ENCODE peak calls at places on chromosomes 2 and 18, in six cellular contexts. Y is H7; B is stimulated activated CD4-positive, alpha-beta T cell treated with anti-CD3 and anti-CD28 coated beads, Interleukin-4, amount 100 ng/mL, for 48 hours; T is IMR-90; L is T-cell; N is fibroblast of the aortic adventitia. M is an unnamed sample.

GRCh38 chr2:144914622-144915230 is 394.8 kb upstream of the ZEB2 start:
- DNase-seq in Y (no peak), T (peak; percentile 11), B (no peak), N (no peak), L (no peak), M (peak; percentile 5)

GRCh38 chr2:71531522-71532047 is 78.2 kb downstream of the DYSF start:
- DNase-seq in L (no peak), B (no peak), Y (no peak), T (peak; percentile 25), N (peak; percentile 22), M (peak; percentile 70)

GRCh38 chr2:56318147-56318546 is 134.4 kb downstream of the CCDC85A start:
- DNase-seq in N (no peak), L (no peak), B (no peak), T (no peak), Y (no peak), M (no peak)

GRCh38 chr2:204862809-204863208 is 317.5 kb downstream of the PARD3B start:
- DNase-seq in L (no peak), B (no peak), T (no peak), N (no peak), Y (no peak), M (no peak)

GRCh38 chr18:9647496-9648323 is 33.4 kb upstream of the PPP4R1 start:
- DNase-seq in L (no peak), B (no peak), T (no peak), Y (no peak), N (peak; percentile 8), M (no peak)

GRCh38 chr18:12711446-12711845 is 8.6 kb downstream of the PSMG2 start:
- DNase-seq in Y (no peak), L (no peak), B (no peak), T (no peak), N (no peak), M (no peak)

GRCh38 chr2:219184116-219184515 is 6.0 kb downstream of the RETREG2 start:
- DNase-seq in L (no peak), N (no peak), T (no peak), B (no peak), Y (no peak), M (no peak)

GRCh38 chr2:128323501-128323931 is 4.8 kb upstream of the HS6ST1 start:
- DNase-seq in N (no peak), Y (peak; percentile 55), L (no peak), B (no peak), T (no peak), M (no peak)

GRCh38 chr2:147385600-147385999 is 459.2 kb upstream of the ACVR2A start:
- DNase-seq in L (no peak), B (no peak), N (no peak), Y (no peak), T (no peak), M (no peak)

GRCh38 chr2:237596518-237596855 is 6.0 kb upstream of the RAB17 start:
- DNase-seq in N (no peak), T (no peak), L (no peak), Y (no peak), B (no peak), M (no peak)

GRCh38 chr2:40431600-40431955 is 20.3 kb downstream of the SLC8A1 start:
- DNase-seq in L (no peak), N (peak; percentile 85), Y (no peak), T (peak; percentile 88), B (no peak), M (peak; percentile 90)

GRCh38 chr2:43879261-43879660 is 40.5 kb downstream of the ABCG8 start:
- DNase-seq in Y (no peak), B (no peak), N (peak; percentile 13), T (no peak), L (no peak), M (no peak)

GRCh38 chr2:182883451-182883850 is 17.0 kb upstream of the FRZB start:
- DNase-seq in L (no peak), N (no peak), Y (no peak), B (no peak), T (peak; percentile 19), M (peak; percentile 70)

GRCh38 chr2:223101340-223102039 is 49.5 kb downstream of the KCNE4 start:
- DNase-seq in B (no peak), T (peak; percentile 55), N (peak; percentile 60), Y (peak; percentile 67), L (no peak), M (peak; percentile 57)

GRCh38 chr2:24855703-24856102 is 62.5 kb downstream of the CENPO start:
- DNase-seq in L (no peak), N (peak; percentile 77), Y (no peak), B (no peak), T (peak; percentile 57), M (no peak)

GRCh38 chr2:232331071-232331470 is 47.5 kb upstream of the ALPP start:
- DNase-seq in B (no peak), L (no peak), Y (no peak), N (no peak), T (no peak), M (no peak)

GRCh38 chr18:13382990-13383821 is 164.6 kb downstream of the LDLRAD4 start:
- DNase-seq in Y (no peak), T (no peak), N (no peak), B (peak; percentile 20), L (no peak), M (no peak)

GRCh38 chr2:144237845-144238637 is 281.9 kb downstream of the ZEB2 start:
- DNase-seq in L (no peak), Y (no peak), B (no peak), N (no peak), T (no peak), M (no peak)

GRCh38 chr2:128438586-128438985 is 119.9 kb upstream of the HS6ST1 start:
- DNase-seq in L (no peak), B (no peak), N (no peak), T (no peak), Y (peak; percentile 43), M (no peak)

GRCh38 chr18:75211721-75212625 is 1.4 kb downstream of the TSHZ1 start:
- DNase-seq in T (peak; percentile 19), L (no peak), B (peak; percentile 14), N (peak; percentile 33), Y (peak; percentile 84), M (peak; percentile 20)

GRCh38 chr2:231364961-231365810 is 30.3 kb upstream of the B3GNT7 start:
- DNase-seq in L (no peak), N (peak; percentile 63), B (no peak), T (peak; percentile 89), Y (peak; percentile 53), M (peak; percentile 27)

GRCh38 chr2:73003027-73003426 is 68.5 kb downstream of the SFXN5 start:
- DNase-seq in T (no peak), N (no peak), L (no peak), Y (no peak), B (no peak), M (no peak)

GRCh38 chr2:11677146-11678055 is 7.4 kb upstream of the NTSR2 start:
- DNase-seq in Y (peak; percentile 86), L (no peak), T (no peak), B (no peak), N (no peak), M (no peak)

GRCh38 chr18:8960740-8961657 is 141.5 kb upstream of the NDUFV2 start:
- DNase-seq in B (no peak), Y (no peak), N (peak; percentile 77), L (no peak), T (peak; percentile 86), M (peak; percentile 80)

GRCh38 chr2:166494140-166494544 is at the start of gene SCN7A:
- DNase-seq in B (no peak), L (no peak), N (peak; percentile 5), Y (peak; percentile 26), T (peak; percentile 81), M (peak; percentile 37)

GRCh38 chr2:173874899-173875247 is 90.3 kb downstream of the SP3 start:
- DNase-seq in Y (no peak), B (no peak), L (no peak), N (no peak), T (no peak), M (no peak)

GRCh38 chr2:73414651-73415050 is 29.0 kb downstream of the ALMS1 start:
- DNase-seq in Y (no peak), L (no peak), N (peak; percentile 70), B (no peak), T (peak; percentile 57), M (peak; percentile 6)

GRCh38 chr2:96927420-96928171 is 57.7 kb upstream of the SEMA4C start:
- DNase-seq in Y (peak; percentile 62), T (no peak), B (no peak), L (no peak), N (no peak), M (no peak)

GRCh38 chr18:74381621-74382350 is 66.1 kb downstream of the C18orf63 start:
- DNase-seq in L (no peak), Y (no peak), B (no peak), N (no peak), T (no peak), M (no peak)

GRCh38 chr2:9725106-9725505 is 94.3 kb upstream of the YWHAQ start:
- DNase-seq in T (no peak), Y (no peak), L (no peak), B (no peak), N (no peak), M (no peak)

GRCh38 chr2:43135583-43135982 is 90.8 kb downstream of the ZFP36L2 start:
- DNase-seq in L (no peak), Y (peak; percentile 73), T (no peak), B (no peak), N (no peak), M (no peak)

GRCh38 chr2:190887089-190887488 is 6.5 kb downstream of the GLS start:
- DNase-seq in Y (no peak), N (no peak), L (no peak), B (no peak), T (peak; percentile 36), M (peak; percentile 23)

GRCh38 chr2:23760746-23761145 is 166.2 kb downstream of the ATAD2B start:
- DNase-seq in N (peak; percentile 89), T (peak; percentile 80), L (no peak), B (no peak), Y (no peak), M (peak; percentile 65)

GRCh38 chr2:230850358-230850658 is 14.4 kb upstream of the ITM2C start:
- DNase-seq in B (no peak), T (no peak), N (no peak), Y (no peak), L (no peak), M (no peak)